ENCODE peak calls at places on chromosomes 3 and 15, in six cellular contexts. P is mesothelial cell of epicardium, C is fibroblast of mammary gland, B is GM23338, E is adrenal gland, O is endothelial cell. L is an unnamed sample.

GRCh38 chr3:59791774-59792308 is 742.0 kb upstream of the CFAP20DC start:
- DNase-seq in P (no peak), C (peak), B (no peak), E (no peak), O (no peak), L (no peak)

GRCh38 chr15:101128191-101128590 is 123.7 kb downstream of the CHSY1 start:
- DNase-seq in P (no peak), C (peak), B (peak), E (no peak), O (no peak), L (peak)

GRCh38 chr3:9703736-9704342 is at the start of gene CPNE9:
- DNase-seq in P (no peak), C (no peak), B (peak), E (no peak), O (peak), L (no peak)

GRCh38 chr3:120477826-120478225 is 27.0 kb upstream of the FSTL1 start:
- DNase-seq in P (no peak), C (no peak), B (no peak), E (no peak), O (no peak), L (no peak)

GRCh38 chr3:13671536-13672233 is 122.8 kb downstream of the FBLN2 start:
- DNase-seq in P (no peak), C (no peak), B (no peak), E (no peak), O (no peak), L (peak)

GRCh38 chr3:55481918-55482495 is 5.1 kb downstream of the WNT5A start:
- DNase-seq in P (no peak), C (peak), B (peak), E (no peak), O (peak), L (no peak)

GRCh38 chr3:123158899-123159390 is 42.8 kb upstream of the SEC22A start:
- DNase-seq in P (no peak), C (no peak), B (no peak), E (no peak), O (no peak), L (no peak)

GRCh38 chr3:156166808-156167207 is 46.4 kb downstream of the KCNAB1 start:
- DNase-seq in P (no peak), C (no peak), B (no peak), E (no peak), O (no peak), L (no peak)

GRCh38 chr3:188908002-188908850 is 263.5 kb upstream of the TPRG1 start:
- DNase-seq in P (no peak), C (no peak), B (no peak), E (no peak), O (no peak), L (no peak)

GRCh38 chr3:187227658-187228258 is 30.5 kb downstream of the RTP1 start:
- DNase-seq in P (no peak), C (peak), B (no peak), E (no peak), O (no peak), L (peak)

GRCh38 chr3:187222801-187223200 is 25.5 kb downstream of the RTP1 start:
- DNase-seq in P (no peak), C (no peak), B (no peak), E (no peak), O (no peak), L (no peak)

GRCh38 chr3:187228740-187229139 is 31.5 kb downstream of the RTP1 start:
- DNase-seq in P (no peak), C (no peak), B (no peak), E (no peak), O (no peak), L (no peak)

DNA sequence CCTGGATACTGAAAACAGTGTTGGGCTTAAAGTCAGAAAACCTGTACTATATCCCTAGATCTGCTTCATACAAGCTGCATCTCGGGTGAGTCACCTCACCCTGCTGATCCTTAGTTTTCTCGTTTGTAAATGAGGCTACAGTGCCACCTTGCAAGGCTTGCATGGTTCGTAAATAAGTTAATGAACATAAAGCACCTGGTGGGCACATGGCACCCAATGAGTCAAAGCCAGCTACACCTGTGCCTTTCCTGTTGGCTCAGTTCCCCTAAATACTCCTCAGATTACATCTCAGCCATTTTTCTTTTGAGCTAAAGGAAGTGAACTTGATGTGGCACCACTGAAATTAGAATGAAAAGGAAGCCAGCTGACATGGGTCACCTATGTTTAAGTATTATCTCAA is 26.5 kb downstream of the RTP1 start:
- DNase-seq in P (no peak), C (peak), B (no peak), E (no peak), O (no peak), L (peak)
- TF ChIP-seq CTCF in P (no peak), C (no peak), B (no peak), E (no peak), O (no peak), L (peak)

GRCh38 chr15:26091184-26091583 is 228.1 kb upstream of the ATP10A start:
- DNase-seq in P (no peak), C (no peak), B (no peak), E (no peak), O (no peak), L (peak)

GRCh38 chr15:26101443-26101842 is 238.3 kb upstream of the ATP10A start:
- DNase-seq in P (no peak), C (no peak), B (no peak), E (no peak), O (no peak), L (no peak)

GRCh38 chr15:26097216-26097615 is 234.1 kb upstream of the ATP10A start:
- DNase-seq in P (no peak), C (no peak), B (no peak), E (no peak), O (no peak), L (no peak)

GRCh38 chr15:26098801-26099200 is 235.7 kb upstream of the ATP10A start:
- DNase-seq in P (no peak), C (no peak), B (no peak), E (no peak), O (no peak), L (no peak)

DNA sequence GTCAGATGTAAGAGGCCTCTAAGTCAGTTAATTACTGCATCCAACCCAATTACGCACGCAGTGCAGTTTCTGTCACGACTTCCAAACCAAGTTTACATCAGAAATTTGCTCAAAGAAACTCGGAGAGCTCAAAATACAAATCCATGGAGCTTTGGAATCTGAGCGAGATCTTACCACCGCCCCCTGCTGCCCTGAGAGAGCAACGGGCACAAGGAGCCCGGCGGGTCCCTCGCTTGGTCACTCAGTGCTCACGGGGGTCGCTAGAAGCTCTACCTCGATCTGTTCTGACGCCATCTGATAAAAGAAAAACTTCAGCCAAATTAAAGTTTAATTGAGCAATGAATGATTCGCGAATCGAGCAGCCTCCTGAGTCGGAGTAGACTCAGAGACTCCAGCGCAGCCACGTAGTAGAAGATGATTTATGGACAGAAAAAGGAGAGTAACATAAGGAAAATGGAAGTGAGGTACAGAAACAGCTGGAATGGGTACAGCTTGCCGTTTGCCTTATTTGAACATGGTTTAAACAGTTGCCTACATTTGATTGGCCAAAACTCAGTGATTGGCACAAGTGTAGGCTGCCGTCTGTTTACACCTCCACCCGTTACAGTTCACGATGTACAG is 232.7 kb upstream of the ATP10A start:
- DNase-seq in P (no peak), C (peak), B (peak), E (no peak), O (peak), L (no peak)
- TF ChIP-seq CTCF in P (no peak), C (peak), B (peak), E (peak), O (no peak), L (no peak)

GRCh38 chr3:141308588-141309218 is 59.6 kb upstream of the ZBTB38 start:
- DNase-seq in P (no peak), C (peak), B (peak), E (peak), O (peak), L (peak)
- TF ChIP-seq CTCF in P (peak), C (peak), B (peak), E (peak), O (peak), L (peak)

DNA sequence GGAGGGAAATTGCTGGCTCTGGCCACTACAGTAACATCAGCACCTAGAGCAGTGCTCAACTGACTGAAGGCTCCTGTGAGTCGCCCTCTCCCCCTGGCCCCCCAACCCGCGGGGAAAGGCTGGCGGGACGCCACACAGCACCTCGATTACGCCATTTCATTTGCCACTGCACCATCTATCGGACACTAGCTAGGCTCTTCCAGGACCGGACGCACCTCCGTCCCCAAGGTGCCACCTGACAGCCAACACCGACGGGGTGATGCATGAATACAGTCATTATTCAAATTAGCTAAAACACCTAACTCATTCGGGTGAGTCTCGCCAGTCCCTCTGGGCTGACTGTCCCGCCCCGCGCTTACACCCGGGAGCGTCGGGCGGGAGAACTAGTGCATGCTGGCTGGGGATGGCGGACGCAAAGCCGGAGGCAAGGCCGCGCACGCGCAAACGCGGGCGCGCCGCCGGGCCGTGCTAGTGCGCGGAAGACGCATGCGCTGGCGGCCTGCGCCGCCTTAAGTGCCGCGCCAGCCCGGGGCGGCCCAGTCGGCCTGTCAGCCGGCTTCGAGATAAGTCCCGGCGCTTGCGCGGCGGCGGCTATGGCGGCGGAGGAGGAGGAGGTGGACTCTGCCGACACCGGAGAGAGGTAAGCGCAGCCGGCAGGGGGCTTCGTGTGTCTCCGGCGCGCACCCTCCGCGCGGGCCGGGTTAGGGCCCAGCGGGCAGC is at the start of gene ABHD5:
- DNase-seq in P (peak), C (peak), B (peak), E (peak), O (peak), L (peak)
- TF ChIP-seq CTCF in P (peak), C (no peak), B (peak), E (peak), O (peak), L (peak)

GRCh38 chr15:25688166-25688565 is 175.0 kb downstream of the ATP10A start:
- DNase-seq in P (no peak), C (no peak), B (no peak), E (no peak), O (no peak), L (no peak)

GRCh38 chr15:25691544-25692430 is 171.3 kb downstream of the ATP10A start:
- DNase-seq in P (no peak), C (peak), B (peak), E (no peak), O (no peak), L (no peak)

GRCh38 chr15:25687689-25688088 is 175.4 kb downstream of the ATP10A start:
- DNase-seq in P (no peak), C (no peak), B (no peak), E (no peak), O (no peak), L (no peak)

GRCh38 chr15:25690673-25691543 is 172.2 kb downstream of the ATP10A start:
- DNase-seq in P (no peak), C (peak), B (no peak), E (peak), O (no peak), L (peak)

GRCh38 chr15:25689592-25689991 is 173.5 kb downstream of the ATP10A start:
- DNase-seq in P (no peak), C (no peak), B (peak), E (no peak), O (no peak), L (no peak)
- TF ChIP-seq CTCF in P (no peak), C (no peak), B (peak), E (no peak), O (no peak), L (no peak)

GRCh38 chr3:152071315-152071714 is 197.4 kb upstream of the MBNL1 start:
- DNase-seq in P (no peak), C (no peak), B (no peak), E (no peak), O (no peak), L (no peak)

GRCh38 chr3:152069871-152070270 is 196.4 kb downstream of the SUCNR1 start:
- DNase-seq in P (no peak), C (peak), B (no peak), E (no peak), O (no peak), L (peak)

GRCh38 chr3:152073267-152073666 is 195.5 kb upstream of the MBNL1 start:
- DNase-seq in P (no peak), C (peak), B (no peak), E (no peak), O (no peak), L (no peak)

GRCh38 chr3:152076148-152076547 is 192.6 kb upstream of the MBNL1 start:
- DNase-seq in P (no peak), C (peak), B (no peak), E (no peak), O (no peak), L (peak)

GRCh38 chr3:152071924-152072323 is 196.8 kb upstream of the MBNL1 start:
- DNase-seq in P (no peak), C (peak), B (peak), E (peak), O (peak), L (peak)
- TF ChIP-seq CTCF in P (no peak), C (peak), B (peak), E (peak), O (no peak), L (peak)

GRCh38 chr15:24971052-24971451 is 16.3 kb downstream of the SNRPN start:
- DNase-seq in P (no peak), C (no peak), B (no peak), E (no peak), O (no peak), L (no peak)

GRCh38 chr15:24977686-24978085 is 22.9 kb downstream of the SNRPN start:
- DNase-seq in P (no peak), C (no peak), B (no peak), E (no peak), O (no peak), L (no peak)

GRCh38 chr15:24971772-24972171 is 17.0 kb downstream of the SNRPN start:
- DNase-seq in P (no peak), C (no peak), B (no peak), E (no peak), O (no peak), L (no peak)

DNA sequence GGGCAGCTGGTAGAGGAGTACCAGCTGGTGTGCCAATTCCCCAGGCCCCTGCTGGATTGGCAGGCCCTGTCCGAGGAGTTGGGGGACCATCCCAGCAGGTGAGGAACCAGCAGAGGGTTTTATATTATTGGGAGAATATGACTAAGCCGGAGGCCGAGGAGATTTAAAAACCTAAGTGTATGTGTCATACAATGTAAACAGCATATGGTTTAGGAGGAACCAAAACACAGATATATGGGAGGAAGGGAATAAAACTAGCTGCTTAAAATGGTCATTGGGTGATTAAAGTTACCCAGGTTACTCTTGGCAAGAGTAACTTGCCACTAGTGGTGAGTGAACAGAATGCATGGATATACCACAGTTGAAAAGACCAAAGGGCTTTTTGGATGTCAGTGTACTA is 22.1 kb downstream of the SNRPN start:
- DNase-seq in P (no peak), C (no peak), B (no peak), E (no peak), O (no peak), L (no peak)
- TF ChIP-seq CTCF in P (no peak), C (no peak), B (peak), E (no peak), O (peak), L (no peak)

DNA sequence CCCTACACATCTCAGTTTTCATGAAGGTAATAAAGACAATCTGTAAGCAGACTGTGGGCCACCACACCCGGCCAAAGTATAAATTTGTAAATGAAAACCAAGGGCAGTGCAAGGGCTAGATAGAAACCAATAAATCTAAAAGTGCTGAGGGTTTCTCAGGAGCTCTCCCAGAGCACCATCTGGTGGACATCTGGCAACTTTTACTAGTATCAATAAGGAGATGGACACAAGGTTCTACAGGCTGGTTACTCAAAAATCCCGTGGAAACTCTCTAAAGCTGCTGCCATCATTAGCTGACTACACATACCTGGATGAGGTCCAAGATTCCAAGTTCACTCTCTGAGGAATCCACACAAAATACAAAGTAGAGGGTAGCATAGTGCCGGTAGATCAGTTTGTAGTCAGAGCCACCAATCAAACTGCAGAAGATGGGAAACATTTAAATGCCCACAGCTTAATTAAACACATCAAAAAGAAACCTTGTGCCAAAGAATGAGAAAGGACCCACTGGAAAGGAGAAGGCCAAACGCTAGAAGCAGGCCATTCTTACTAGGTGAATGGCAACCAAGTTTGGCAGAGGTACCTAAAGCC is 5.5 kb downstream of the AP3S2 start:
- DNase-seq in P (no peak), C (peak), B (peak), E (peak), O (no peak), L (peak)
- TF ChIP-seq CTCF in P (peak), C (peak), B (peak), E (peak), O (no peak), L (peak)

GRCh38 chr3:160928183-160928718 is 172.2 kb downstream of the PPM1L start:
- DNase-seq in P (no peak), C (no peak), B (peak), E (no peak), O (no peak), L (peak)
- TF ChIP-seq CTCF in P (no peak), C (peak), B (peak), E (no peak), O (no peak), L (peak)

GRCh38 chr3:38314767-38315487 is 31.7 kb upstream of the XYLB start:
- DNase-seq in P (no peak), C (no peak), B (peak), E (no peak), O (no peak), L (no peak)
- TF ChIP-seq CTCF in P (no peak), C (no peak), B (no peak), E (no peak), O (no peak), L (no peak)